ENCODE peak calls at places on chromosome 21, in four cellular contexts. B is BJ, R is foreskin fibroblast, D is HFF-Myc. E is an unnamed sample.
A peak's percentile ranks its signal among the peaks of the same experiment; 100 is the strongest.

GRCh38 chr21:32083175-32083574 is 195.7 kb downstream of the MIS18A start:
- DNase-seq in B (no peak), R (no peak), D (no peak), E (no peak)

GRCh38 chr21:45155910-45156309 is 81.5 kb downstream of the ADARB1 start:
- DNase-seq in B (no peak), D (no peak), R (no peak), E (no peak)

GRCh38 chr21:37367301-37367757 is 756 bp downstream of the DYRK1A start:
- DNase-seq in D (no peak), R (no peak), B (no peak), E (peak; percentile 19)

GRCh38 chr21:17828223-17828622 is 9.1 kb upstream of the C21orf91 start:
- DNase-seq in R (peak; percentile 63), D (no peak), B (peak; percentile 19), E (no peak)

GRCh38 chr21:42276076-42276475 is 39.1 kb downstream of the TFF3 start:
- DNase-seq in B (no peak), D (no peak), R (no peak), E (no peak)

GRCh38 chr21:30831194-30831765 is 1.7 kb upstream of the KRTAP7-1 start:
- DNase-seq in B (no peak), D (peak; percentile 2), R (peak; percentile 8), E (no peak)

GRCh38 chr21:29454179-29454578 is 155.5 kb downstream of the BACH1 start:
- DNase-seq in B (no peak), R (no peak), D (no peak), E (no peak)

GRCh38 chr21:39533545-39534226 is 79.1 kb upstream of the B3GALT5 start:
- DNase-seq in D (no peak), R (no peak), B (no peak), E (no peak)

GRCh38 chr21:18384771-18385170 is 18.8 kb downstream of the TMPRSS15 start:
- DNase-seq in B (no peak), R (no peak), D (no peak), E (no peak)

GRCh38 chr21:42684109-42684916 is 30.9 kb downstream of the PDE9A start:
- DNase-seq in D (no peak), B (no peak), R (no peak), E (no peak)

GRCh38 chr21:17658931-17659330 is 46.2 kb upstream of the BTG3 start:
- DNase-seq in B (no peak), R (no peak), D (no peak), E (no peak)

GRCh38 chr21:38631171-38631570 is 132.9 kb upstream of the ERG start:
- DNase-seq in B (peak; percentile 38), D (peak; percentile 30), R (no peak), E (no peak)

GRCh38 chr21:17513214-17514123 is 626 bp downstream of the CXADR start:
- DNase-seq in R (peak; percentile 49), D (no peak), B (no peak), E (peak; percentile 44)

GRCh38 chr21:27513016-27513415 is 546.1 kb upstream of the ADAMTS5 start:
- DNase-seq in D (no peak), B (no peak), R (no peak), E (no peak)

GRCh38 chr21:42389449-42389835 is 6.4 kb downstream of the TMPRSS3 start:
- DNase-seq in R (no peak), D (no peak), B (no peak), E (peak; percentile 50)

GRCh38 chr21:37700641-37701202 is 215.5 kb downstream of the KCNJ6 start:
- DNase-seq in D (peak; percentile 83), B (no peak), R (peak; percentile 86), E (no peak)

GRCh38 chr21:28235169-28235892 is 757.3 kb downstream of the LTN1 start:
- DNase-seq in R (no peak), D (no peak), B (no peak), E (no peak)

GRCh38 chr21:39313042-39313456 is 383 bp downstream of the BRWD1 start:
- DNase-seq in D (no peak), B (no peak), R (peak; percentile 25), E (peak; percentile 44)

GRCh38 chr21:18917602-18918001 is 514.0 kb upstream of the TMPRSS15 start:
- DNase-seq in D (no peak), R (no peak), B (no peak), E (no peak)

GRCh38 chr21:18168108-18168507 is 76.5 kb upstream of the CHODL start:
- DNase-seq in B (no peak), R (no peak), D (no peak), E (no peak)

GRCh38 chr21:37748351-37748750 is 167.9 kb downstream of the KCNJ6 start:
- DNase-seq in D (no peak), B (no peak), R (no peak), E (no peak)

GRCh38 chr21:30102881-30103280 is 63.7 kb downstream of the CLDN17 start:
- DNase-seq in D (no peak), B (no peak), R (no peak), E (no peak)

GRCh38 chr21:38959686-38960049 is 153.9 kb downstream of the ETS2 start:
- DNase-seq in R (no peak), B (no peak), D (no peak), E (no peak)

GRCh38 chr21:28439852-28440251 is 552.8 kb downstream of the LTN1 start:
- DNase-seq in B (no peak), R (peak; percentile 92), D (peak; percentile 85), E (no peak)

GRCh38 chr21:27519357-27519756 is 552.5 kb upstream of the ADAMTS5 start:
- DNase-seq in R (peak; percentile 88), B (peak; percentile 59), D (peak; percentile 42), E (no peak)

GRCh38 chr21:14741237-14741636 is 195.1 kb upstream of the SAMSN1 start:
- DNase-seq in D (no peak), R (no peak), B (no peak), E (no peak)

GRCh38 chr21:38351961-38352521 is 95.2 kb downstream of the KCNJ15 start:
- DNase-seq in B (peak; percentile 46), R (peak; percentile 93), D (peak; percentile 66), E (no peak)

GRCh38 chr21:39381009-39381408 is 32.1 kb upstream of the HMGN1 start:
- DNase-seq in D (no peak), R (peak; percentile 18), B (no peak), E (no peak)

GRCh38 chr21:16085436-16085835 is 355.7 kb downstream of the USP25 start:
- DNase-seq in D (no peak), B (no peak), R (peak; percentile 72), E (no peak)
- H3K4me3 ChIP-seq in D (no peak overlapping the region), B (no peak overlapping the region), R (peak overlapping the region; percentile 21), E (no peak overlapping the region)

GRCh38 chr21:36072453-36073167 is 2.8 kb downstream of the CBR1 start:
- DNase-seq in B (no peak), D (no peak), R (no peak), E (no peak)

GRCh38 chr21:36065497-36066036 is 4.3 kb upstream of the CBR1 start:
- DNase-seq in D (peak; percentile 65), B (no peak), R (peak; percentile 79), E (no peak)

GRCh38 chr21:36069713-36070573 is at the start of gene CBR1:
- DNase-seq in R (peak; percentile 98), D (peak; percentile 81), B (peak; percentile 64), E (peak; percentile 96)

GRCh38 chr21:36070999-36071398 is 1.2 kb downstream of the CBR1 start:
- DNase-seq in B (no peak), D (no peak), R (no peak), E (no peak)

GRCh38 chr21:36068748-36069398 is 951 bp upstream of the CBR1 start:
- DNase-seq in R (no peak), B (no peak), D (no peak), E (no peak)
- H3K4me3 ChIP-seq in R (no peak overlapping the region), B (no peak overlapping the region), D (no peak overlapping the region), E (no peak overlapping the region)

DNA sequence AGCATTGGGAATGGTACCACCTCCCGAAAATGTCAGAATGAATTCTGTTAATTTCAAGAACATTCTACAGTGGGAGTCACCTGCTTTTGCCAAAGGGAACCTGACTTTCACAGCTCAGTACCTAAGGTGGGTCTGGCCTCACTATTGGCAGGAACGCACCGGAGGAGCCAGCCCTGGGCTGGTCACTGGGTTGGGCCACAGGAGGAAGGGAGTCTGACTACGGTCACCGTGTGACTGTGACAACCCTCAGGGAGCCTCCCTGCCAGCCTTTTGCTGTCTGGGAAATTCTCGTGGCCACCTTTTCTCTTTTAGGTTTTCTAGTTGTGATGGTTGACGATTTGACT is 2.2 kb downstream of the IL10RB start:
- DNase-seq in R (no peak), B (no peak), D (no peak), E (peak; percentile 45)
- H3K4me3 ChIP-seq in R (no peak overlapping the region), B (no peak overlapping the region), D (no peak overlapping the region), E (no peak overlapping the region)

DNA sequence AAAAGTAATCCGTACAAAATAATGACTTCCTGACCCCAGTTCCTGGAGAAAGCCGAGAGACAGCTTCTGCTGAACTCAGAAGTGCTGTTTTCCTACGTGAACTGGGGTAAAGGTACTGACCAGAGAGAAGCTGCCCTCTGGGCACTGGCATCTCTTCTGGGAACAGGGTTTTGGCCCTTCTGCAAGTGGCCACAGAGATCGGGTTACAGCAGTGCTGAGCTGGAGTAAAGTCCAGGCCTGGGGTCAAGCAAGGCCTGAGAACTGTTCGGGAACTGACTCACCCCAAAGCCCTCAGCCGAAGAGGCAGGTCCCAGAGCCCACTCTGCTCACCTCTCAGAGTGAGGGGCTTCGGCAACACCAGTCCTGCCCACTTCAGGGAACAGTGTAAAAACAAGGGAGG is 177.2 kb upstream of the RUNX1 start:
- DNase-seq in B (peak; percentile 33), D (no peak), R (peak; percentile 89), E (no peak)
- H3K4me3 ChIP-seq in B (no peak overlapping the region), D (no peak overlapping the region), R (no peak overlapping the region), E (no peak overlapping the region)

DNA sequence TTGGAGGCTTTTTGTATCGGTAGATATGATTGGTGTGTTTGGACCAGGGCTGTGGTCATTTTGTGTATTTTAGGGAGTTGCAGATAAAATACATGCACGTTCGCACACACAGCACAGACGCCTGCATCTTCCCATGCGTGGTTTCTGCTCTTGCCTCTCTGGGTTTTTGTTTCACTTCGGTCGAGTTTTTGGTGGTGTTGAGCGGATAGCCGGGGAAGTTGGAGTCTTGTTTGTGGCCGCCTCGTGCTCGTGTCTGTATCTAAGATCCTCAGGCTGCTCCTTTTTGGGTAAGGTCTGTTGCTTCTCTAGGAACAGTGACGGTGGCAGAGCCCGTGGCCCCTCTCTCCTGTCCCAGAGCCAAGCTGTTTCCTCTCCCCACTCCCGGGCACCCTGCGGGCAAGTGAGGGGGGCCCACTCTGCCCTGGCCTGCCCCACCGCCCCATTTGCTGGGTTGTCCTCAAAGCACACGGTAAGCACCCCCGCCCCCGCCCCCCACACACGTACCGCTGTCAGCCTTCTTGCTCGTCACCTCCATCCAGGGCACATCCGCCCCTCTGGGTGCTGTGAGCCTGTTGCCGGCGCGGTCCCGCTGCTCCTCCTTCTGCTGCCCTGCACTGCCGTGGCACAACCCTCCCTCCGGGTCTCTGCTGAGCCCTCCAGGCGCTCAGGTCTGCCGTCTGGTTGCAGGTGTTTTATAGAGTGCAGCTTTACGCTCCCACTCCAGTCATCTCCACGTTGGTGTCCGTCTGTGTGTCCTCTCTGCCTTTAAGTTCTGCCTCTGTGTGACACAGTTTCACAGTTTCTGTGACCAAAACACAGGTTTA is 51.9 kb downstream of the AGPAT3 start:
- DNase-seq in D (no peak), R (peak; percentile 17), B (no peak), E (no peak)
- H3K4me3 ChIP-seq in D (peak overlapping the region; percentile 15), R (peak overlapping the region; percentile 41), B (peak overlapping the region; percentile 10), E (peak overlapping the region; percentile 18)